ENCODE peak calls at places on chromosomes 13 and 19, in four cellular contexts. A is GOT3, M is Calu3, E is NCI-H524. K is an unnamed sample.

GRCh38 chr13:59133903-59134302 is 1029.8 kb downstream of the DIAPH3 start:
- DNase-seq in A (no peak), M (no peak), E (no peak), K (no peak)

GRCh38 chr13:112852392-112852791 is 116.6 kb upstream of the MCF2L start:
- DNase-seq in A (no peak), M (no peak), E (no peak), K (no peak)

GRCh38 chr13:102709536-102709935 is 14.7 kb upstream of the METTL21C start:
- DNase-seq in A (no peak), M (no peak), E (no peak), K (no peak)

GRCh38 chr19:15241259-15241658 is 9.0 kb upstream of the EPHX3 start:
- DNase-seq in A (no peak), M (no peak), E (no peak), K (no peak)

GRCh38 chr13:30766957-30767603 is 31.7 kb downstream of the ALOX5AP start:
- DNase-seq in A (no peak), M (no peak), E (no peak), K (no peak)

GRCh38 chr13:51832471-51833152 is 12.4 kb downstream of the TMEM272 start:
- DNase-seq in A (no peak), M (no peak), E (peak), K (peak)

GRCh38 chr13:45851171-45851889 is at the start of gene SIAH3:
- DNase-seq in A (no peak), M (no peak), E (peak), K (no peak)

GRCh38 chr13:102948006-102948405 is 102.2 kb downstream of the ERCC5 start:
- DNase-seq in A (no peak), M (peak), E (peak), K (no peak)

GRCh38 chr19:21593934-21594844 is 88.8 kb downstream of the ZNF429 start:
- DNase-seq in A (no peak), M (no peak), E (no peak), K (no peak)

GRCh38 chr19:8305798-8306197 is 2.4 kb downstream of the CD320 start:
- DNase-seq in A (no peak), M (no peak), E (no peak), K (no peak)

K was measured in lung microvascular endothelial cell.